ENCODE peak calls at places on chromosomes 13 and 19, in ten cellular contexts. Y is SW 1271; U is C1 segment of cervical spinal cord; A is activated CD8-positive, alpha-beta memory T cell treated with anti-CD3 and anti-CD28 coated beads, Interleukin-2, amount 50 U/mL, for 48 hours; Q is heart right ventricle; P is pancreas; T is small intestine; J is CD8-positive, alpha-beta T cell; F is ELF-1; R is stimulated activated CD4-positive, alpha-beta T cell treated with anti-CD3 and anti-CD28 coated beads, Interleukin-4, amount 100 ng/mL, for 24 hours. O is an unnamed sample.
A peak's percentile ranks its signal among the peaks of the same experiment; 100 is the strongest.

GRCh38 chr13:59607172-59607571 is 556.6 kb downstream of the DIAPH3 start:
- DNase-seq in Y (no peak), U (no peak), A (no peak), Q (no peak), P (no peak), T (no peak), J (no peak), F (no peak), R (no peak), O (no peak)

GRCh38 chr19:10419200-10419645 is 1.1 kb upstream of the PDE4A start:
- DNase-seq in Y (no peak), U (no peak), A (peak; percentile 73), Q (no peak), P (no peak), T (no peak), J (peak; percentile 73), F (no peak), R (no peak), O (no peak)

GRCh38 chr13:110662105-110662504 is 43.8 kb downstream of the CARS2 start:
- DNase-seq in Y (no peak), U (no peak), A (no peak), Q (no peak), P (no peak), T (no peak), J (no peak), F (no peak), R (no peak), O (no peak)

GRCh38 chr13:95494082-95494681 is 58.3 kb upstream of the CLDN10 start:
- DNase-seq in Y (peak; percentile 5), U (no peak), A (no peak), Q (peak; percentile 16), P (no peak), T (peak; percentile 70), J (no peak), F (no peak), R (peak; percentile 10), O (peak; percentile 40)

GRCh38 chr13:40445557-40445990 is 220.9 kb downstream of the FOXO1 start:
- DNase-seq in Y (no peak), U (no peak), A (no peak), Q (peak; percentile 72), P (peak; percentile 64), T (no peak), J (no peak), F (no peak), R (peak; percentile 12), O (peak; percentile 19)

GRCh38 chr19:53424968-53425597 is 6.7 kb upstream of the ZNF761 start:
- DNase-seq in Y (no peak), U (peak; percentile 70), A (peak; percentile 77), Q (peak; percentile 78), P (peak; percentile 67), T (peak; percentile 70), J (peak; percentile 72), F (peak; percentile 92), R (peak; percentile 74), O (peak; percentile 75)

GRCh38 chr19:45446944-45447343 is 20.9 kb upstream of the FOSB start:
- DNase-seq in Y (no peak), U (no peak), A (no peak), Q (no peak), P (no peak), T (no peak), J (no peak), F (no peak), R (no peak), O (no peak)

GRCh38 chr19:38202504-38202903 is 21.5 kb downstream of the DPF1 start:
- DNase-seq in Y (no peak), U (no peak), A (no peak), Q (no peak), P (no peak), T (no peak), J (no peak), F (no peak), R (no peak), O (no peak)

GRCh38 chr13:21014139-21014665 is 47.2 kb downstream of the LATS2 start:
- DNase-seq in Y (no peak), U (no peak), A (no peak), Q (no peak), P (no peak), T (no peak), J (no peak), F (no peak), R (no peak), O (no peak)

GRCh38 chr19:1758959-1759903 is 5.9 kb downstream of the ONECUT3 start:
- DNase-seq in Y (no peak), U (no peak), A (no peak), Q (no peak), P (no peak), T (no peak), J (no peak), F (no peak), R (no peak), O (no peak)

GRCh38 chr19:17227798-17228367 is 1.9 kb downstream of the OCEL1 start:
- DNase-seq in Y (no peak), U (no peak), A (no peak), Q (no peak), P (no peak), T (no peak), J (no peak), F (peak; percentile 47), R (no peak), O (no peak)

GRCh38 chr19:1970003-1970805 is 29.2 kb downstream of the CSNK1G2 start:
- DNase-seq in Y (no peak), U (no peak), A (no peak), Q (no peak), P (no peak), T (no peak), J (no peak), F (no peak), R (no peak), O (no peak)

GRCh38 chr19:6071103-6071485 is 39.2 kb downstream of the RFX2 start:
- DNase-seq in Y (no peak), U (no peak), A (no peak), Q (no peak), P (no peak), T (no peak), J (no peak), F (no peak), R (no peak), O (peak; percentile 17)

GRCh38 chr19:34772697-34773554 is at the start of gene ZNF599:
- DNase-seq in Y (peak; percentile 63), U (peak; percentile 89), A (peak; percentile 95), Q (peak; percentile 92), P (peak; percentile 92), T (peak; percentile 91), J (peak; percentile 90), F (peak; percentile 94), R (peak; percentile 91), O (peak; percentile 92)

GRCh38 chr13:112674412-112675383 is 15.1 kb upstream of the ATP11A start:
- DNase-seq in Y (no peak), U (no peak), A (no peak), Q (no peak), P (no peak), T (no peak), J (no peak), F (no peak), R (no peak), O (no peak)

GRCh38 chr19:31354316-31354715 is 5.1 kb upstream of the TSHZ3 start:
- DNase-seq in Y (no peak), U (no peak), A (no peak), Q (no peak), P (no peak), T (no peak), J (no peak), F (peak; percentile 15), R (no peak), O (no peak)

GRCh38 chr19:49559928-49560327 is 20.4 kb downstream of the NOSIP start:
- DNase-seq in Y (no peak), U (no peak), A (peak; percentile 64), Q (no peak), P (no peak), T (peak; percentile 61), J (no peak), F (peak; percentile 40), R (peak; percentile 25), O (no peak)

GRCh38 chr13:51562011-51562671 is 22.1 kb upstream of the WDFY2 start:
- DNase-seq in Y (no peak), U (no peak), A (no peak), Q (no peak), P (no peak), T (no peak), J (no peak), F (no peak), R (no peak), O (no peak)